ENCODE peak calls at places on chromosomes 6 and 20, in ten cellular contexts. H, W, Q, S, T, N, Y, B, I and K are unnamed samples. For H3K36me3, the result is how much of the 10 kb centered on the place peaks cover.

GRCh38 chr6:36817864-36818263 is 21.4 kb downstream of the CPNE5 start:
- DNase-seq in Y (no peak), N (no peak), Q (no peak), T (no peak), B (no peak), H (no peak), W (no peak), I (no peak), S (no peak), K (no peak)

GRCh38 chr6:106056060-106056737 is 29.9 kb upstream of the PRDM1 start:
- DNase-seq in T (no peak), Y (no peak), N (no peak), H (no peak), W (no peak), S (no peak), I (no peak), B (no peak), Q (no peak), K (no peak)

GRCh38 chr6:111242452-111242851 is 155.1 kb downstream of the SLC16A10 start:
- DNase-seq in B (no peak), T (no peak), Y (no peak), W (peak), I (no peak), H (no peak), N (no peak), Q (no peak), S (no peak), K (no peak)

GRCh38 chr6:85081102-85081501 is 316.7 kb upstream of the TBX18 start:
- DNase-seq in I (no peak), H (no peak), T (no peak), S (no peak), B (no peak), Q (no peak), N (no peak), W (no peak), Y (no peak), K (no peak)

GRCh38 chr6:145028144-145028818 is 707.0 kb downstream of the EPM2A start:
- DNase-seq in I (peak), S (no peak), Q (no peak), T (peak), W (no peak), N (no peak), B (no peak), Y (no peak), H (peak), K (no peak)

GRCh38 chr6:30207619-30208295 is 5.4 kb downstream of the TRIM26 start:
- DNase-seq in T (no peak), Q (no peak), Y (no peak), N (no peak), S (no peak), I (no peak), H (no peak), B (no peak), W (peak), K (no peak)

GRCh38 chr6:109002100-109002697 is 92.4 kb downstream of the SESN1 start:
- DNase-seq in N (no peak), W (peak), T (no peak), B (no peak), S (no peak), Q (no peak), H (no peak), Y (no peak), I (no peak), K (no peak)

GRCh38 chr20:48709744-48710143 is 118.1 kb downstream of the PREX1 start:
- DNase-seq in T (no peak), H (no peak), S (no peak), B (no peak), Y (no peak), I (no peak), N (no peak), Q (no peak), W (no peak), K (no peak)

GRCh38 chr6:33620158-33620583 is 951 bp upstream of the ITPR3 start:
- DNase-seq in S (peak), N (no peak), Q (no peak), I (no peak), T (peak), B (no peak), W (no peak), Y (peak), H (no peak), K (peak)

GRCh38 chr20:40532103-40532502 is 156.9 kb downstream of the MAFB start:
- DNase-seq in Q (no peak), N (no peak), B (no peak), Y (no peak), S (no peak), H (no peak), I (no peak), W (no peak), T (no peak), K (no peak)

GRCh38 chr20:35176132-35176531 is 4.3 kb downstream of the PROCR start:
- DNase-seq in N (no peak), I (no peak), S (no peak), Q (no peak), W (no peak), Y (no peak), T (no peak), B (no peak), H (no peak), K (no peak)

GRCh38 chr6:20487669-20488375 is 46.4 kb upstream of the CDKAL1 start:
- DNase-seq in W (peak), B (no peak), T (no peak), H (no peak), S (no peak), N (no peak), Q (no peak), Y (no peak), I (no peak), K (no peak)
- H3K36me3 ChIP-seq in W (half or more), B (under half), T (half or more), H (under half), S (under half), N (under half), Q (half or more), Y (under half), I (under half), K (under half)

GRCh38 chr6:161199845-161200244 is 74.0 kb downstream of the AGPAT4 start:
- DNase-seq in H (no peak), I (no peak), T (no peak), B (no peak), Y (no peak), W (no peak), S (no peak), Q (no peak), N (no peak), K (no peak)

GRCh38 chr6:161198781-161199505 is 74.9 kb downstream of the AGPAT4 start:
- DNase-seq in S (no peak), Q (no peak), W (no peak), N (no peak), T (no peak), I (no peak), Y (no peak), B (no peak), H (no peak), K (no peak)

GRCh38 chr6:161204866-161205557 is 68.8 kb downstream of the AGPAT4 start:
- DNase-seq in Y (no peak), I (no peak), S (no peak), T (no peak), B (no peak), N (no peak), Q (no peak), W (peak), H (no peak), K (no peak)

GRCh38 chr6:161198176-161198575 is 75.7 kb downstream of the AGPAT4 start:
- DNase-seq in Y (no peak), Q (no peak), S (no peak), I (no peak), H (no peak), B (no peak), N (no peak), W (peak), T (no peak), K (no peak)

DNA sequence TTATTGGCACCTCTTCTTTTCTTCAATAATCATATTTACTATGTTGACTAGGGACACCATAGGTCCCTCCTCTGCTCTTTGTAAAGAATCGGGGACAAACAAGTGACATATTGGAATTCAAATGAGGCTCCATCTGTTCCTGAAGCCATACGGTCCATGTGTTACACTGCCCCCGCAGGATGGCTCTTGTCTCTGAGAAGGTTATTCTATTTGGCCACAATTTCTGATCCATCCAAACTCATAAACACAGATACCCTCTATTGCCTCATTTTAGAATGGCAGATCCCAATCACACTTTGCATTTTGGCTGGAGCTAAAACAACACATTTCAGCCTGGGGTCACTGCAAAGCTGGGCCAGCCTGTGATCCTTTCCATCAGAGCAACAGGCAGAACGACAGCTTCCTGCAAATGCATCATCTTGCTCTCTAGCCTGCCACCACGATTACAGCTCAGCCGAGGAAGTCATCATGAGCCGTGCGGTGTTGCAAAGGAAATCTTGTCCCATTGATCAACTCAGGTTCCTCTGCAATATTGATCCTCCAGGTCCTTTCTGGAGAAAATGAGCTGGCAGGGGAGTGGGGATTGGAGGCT is 73.2 kb downstream of the AGPAT4 start:
- DNase-seq in S (no peak), Q (no peak), N (no peak), W (no peak), B (no peak), T (peak), H (no peak), I (no peak), Y (no peak), K (no peak)
- TF ChIP-seq CTCF in S (no peak), Q (no peak), N (no peak), W (peak), B (no peak), T (peak), H (peak), I (peak), Y (no peak), K (no peak)

DNA sequence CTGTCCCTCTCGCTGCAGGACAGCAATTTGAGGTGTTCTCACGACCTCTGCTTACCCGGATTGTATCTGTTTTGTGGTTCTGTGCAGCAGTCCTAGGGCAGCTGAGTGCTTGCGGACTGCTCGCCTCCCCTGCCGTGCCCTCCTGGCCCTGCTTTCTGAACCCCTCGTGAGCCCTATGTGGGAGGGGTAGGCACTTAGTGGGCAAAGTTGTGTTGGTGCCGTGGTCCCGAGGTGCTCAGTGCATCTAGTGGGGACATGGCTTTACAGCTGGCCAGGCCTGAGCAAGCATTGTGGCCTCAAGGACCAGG is 5.2 kb downstream of the TMEM181 start:
- DNase-seq in Y (no peak), H (no peak), N (no peak), I (no peak), B (no peak), S (no peak), T (no peak), Q (no peak), W (no peak), K (no peak)
- H3K4me3 ChIP-seq in Y (no peak), H (no peak), N (no peak), I (no peak), B (no peak), S (no peak), T (no peak), Q (no peak), W (no peak), K (no peak)

DNA sequence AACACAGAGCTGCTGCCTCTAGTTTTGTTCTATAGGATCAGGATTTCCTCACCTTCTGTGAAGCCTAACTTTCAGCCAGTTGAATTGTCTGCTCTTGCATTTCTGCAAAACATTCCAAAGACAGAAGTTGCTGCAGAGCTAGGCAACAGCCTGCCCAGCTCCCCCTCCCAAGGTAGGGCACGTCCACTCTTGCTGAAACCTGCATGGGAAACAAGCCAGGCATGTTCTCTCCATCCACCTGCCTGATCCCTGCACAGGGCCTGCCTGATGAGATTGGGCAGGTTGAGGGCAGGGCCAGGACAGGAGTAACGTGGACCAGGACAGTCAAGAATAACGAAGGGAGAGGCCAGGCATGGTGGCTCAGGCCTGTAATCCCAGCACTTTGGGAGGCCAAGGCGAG is 58.9 kb upstream of the NAA20 start:
- DNase-seq in N (no peak), I (no peak), Q (no peak), W (no peak), B (no peak), S (no peak), Y (no peak), H (no peak), T (no peak), K (no peak)
- H3K36me3 ChIP-seq in N (under half), I (under half), Q (half or more), W (under half), B (half or more), S (under half), Y (under half), H (under half), T (under half), K (half or more)

DNA sequence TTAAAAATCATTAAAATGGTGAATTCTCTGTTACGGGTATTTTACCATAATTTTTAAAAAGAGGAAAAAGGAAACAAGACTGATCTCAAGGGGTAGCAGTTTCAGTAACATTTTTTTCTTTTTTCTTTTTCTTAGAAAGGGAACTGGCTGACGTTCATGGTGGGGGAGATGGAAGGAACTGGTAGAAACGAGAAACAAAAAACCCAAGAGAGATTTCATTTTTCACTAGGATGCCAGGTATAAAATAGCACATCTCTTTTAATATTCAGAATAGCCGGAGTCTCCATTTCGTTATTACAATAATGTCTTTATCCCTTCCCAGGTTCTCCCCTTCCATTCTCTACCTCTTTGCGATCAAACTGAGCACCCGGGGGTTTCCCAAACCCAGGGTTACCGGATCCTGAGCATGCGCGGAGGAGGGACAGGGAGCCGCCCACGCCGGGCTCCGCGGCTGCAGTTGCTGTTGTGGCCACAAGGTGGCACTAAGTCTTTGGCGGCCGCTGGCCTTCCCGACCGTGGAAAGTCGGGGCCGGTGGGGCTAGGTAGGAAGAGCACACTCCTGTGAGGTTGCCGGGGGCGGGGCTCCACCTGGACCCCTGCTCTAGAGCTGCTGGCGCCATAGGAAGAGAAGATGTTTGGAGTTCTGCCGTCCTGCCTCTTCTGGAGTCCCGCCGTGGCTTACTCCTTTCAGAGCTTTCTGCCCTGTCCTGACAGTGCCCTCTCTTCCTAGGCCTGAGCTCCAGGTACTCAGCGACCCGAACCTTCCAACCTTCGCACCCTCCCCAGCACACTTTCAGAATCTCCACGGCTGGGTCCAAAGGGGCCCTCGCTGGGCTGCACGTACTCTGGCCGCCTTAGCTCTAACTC is 146.8 kb downstream of the SH3BGRL2 start:
- DNase-seq in N (peak), S (peak), H (peak), T (peak), Y (peak), I (peak), W (peak), Q (no peak), B (peak), K (peak)
- TF ChIP-seq CTCF in N (peak), S (peak), H (peak), T (peak), Y (peak), I (peak), W (peak), Q (peak), B (peak), K (peak)

DNA sequence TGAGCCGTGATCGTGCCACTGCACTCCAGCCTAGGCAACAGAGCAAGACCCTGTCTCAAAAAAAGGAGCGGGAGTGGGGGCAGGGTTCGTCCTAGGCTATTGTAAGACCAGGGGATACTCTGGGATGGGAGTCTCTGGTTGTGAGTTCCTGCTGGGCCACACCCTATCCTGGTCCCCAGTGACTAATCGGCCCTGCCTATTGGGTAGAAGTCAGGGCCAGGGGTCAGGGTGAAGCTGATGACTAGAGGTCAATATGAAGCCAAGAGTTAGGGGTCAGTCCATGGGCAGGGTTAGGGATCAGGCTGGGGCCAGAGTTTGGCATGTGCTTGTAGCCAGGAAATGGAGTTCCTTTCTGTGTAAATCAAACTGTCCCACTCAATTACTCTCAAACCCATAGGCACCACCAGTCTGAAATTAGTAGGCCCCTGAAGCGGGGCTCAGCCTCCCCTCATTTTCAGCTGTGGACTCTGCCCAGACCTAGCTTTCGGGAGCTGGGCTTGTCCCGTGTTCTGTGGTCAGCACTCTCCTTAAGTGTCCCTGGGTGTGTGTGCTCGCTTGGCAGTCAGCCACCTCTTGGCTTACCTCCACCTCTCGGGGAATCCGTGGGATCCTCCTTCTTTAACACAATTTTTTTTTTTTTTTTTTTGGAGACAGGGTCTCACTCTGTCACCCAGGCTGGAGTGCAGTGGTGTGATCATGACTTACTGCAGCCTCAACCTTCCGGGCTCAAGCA is 1.8 kb downstream of the HSPA12B start:
- DNase-seq in I (no peak), T (no peak), Q (no peak), H (no peak), Y (no peak), N (peak), S (no peak), W (no peak), B (no peak), K (peak)
- H3K4me3 ChIP-seq in I (no peak), T (no peak), Q (no peak), H (no peak), Y (no peak), N (no peak), S (no peak), W (no peak), B (peak), K (no peak)